ENCODE peak calls at places on chromosomes 3 and 15, in five cellular contexts. A, Q, F, H and U are unnamed samples.

GRCh38 chr15:39623550-39623931 is 42.7 kb downstream of the THBS1 start:
- DNase-seq in Q (no peak), H (no peak), A (no peak), F (no peak), U (no peak)

GRCh38 chr15:27499191-27499590 is 528.2 kb downstream of the GABRG3 start:
- DNase-seq in H (no peak), A (no peak), F (no peak), Q (no peak), U (no peak)

GRCh38 chr15:78201281-78202190 is 32.8 kb downstream of the ACSBG1 start:
- DNase-seq in H (no peak), Q (no peak), F (no peak), A (no peak), U (no peak)

GRCh38 chr3:148223266-148223665 is 474.4 kb upstream of the AGTR1 start:
- DNase-seq in Q (no peak), F (no peak), A (no peak), H (no peak), U (no peak)

GRCh38 chr3:124401841-124402240 is 328.4 kb upstream of the UMPS start:
- DNase-seq in A (no peak), F (no peak), H (no peak), Q (no peak), U (no peak)

GRCh38 chr3:119018690-119019463 is 15.8 kb downstream of the IGSF11 start:
- DNase-seq in H (no peak), F (no peak), Q (no peak), A (no peak), U (no peak)

GRCh38 chr3:158058775-158059174 is 47.4 kb downstream of the SHOX2 start:
- DNase-seq in Q (no peak), F (no peak), A (no peak), H (no peak), U (peak)

GRCh38 chr15:88912500-88912921 is 668 bp downstream of the MFGE8 start:
- DNase-seq in F (peak), H (no peak), A (no peak), Q (no peak), U (no peak)

GRCh38 chr15:31236184-31237041 is 90.2 kb upstream of the KLF13 start:
- DNase-seq in Q (no peak), F (peak), A (peak), H (no peak), U (peak)

GRCh38 chr15:68376447-68377060 is 55.4 kb downstream of the ITGA11 start:
- DNase-seq in H (no peak), Q (no peak), F (no peak), A (peak), U (no peak)

GRCh38 chr3:78823859-78824258 is 943.9 kb downstream of the ROBO1 start:
- DNase-seq in A (no peak), Q (no peak), F (no peak), H (no peak), U (peak)

GRCh38 chr3:180640987-180641386 is 38.3 kb downstream of the CCDC39 start:
- DNase-seq in A (no peak), Q (no peak), H (no peak), F (no peak), U (no peak)

GRCh38 chr15:25176991-25177954 is 222.5 kb downstream of the SNRPN start:
- DNase-seq in F (no peak), A (peak), Q (no peak), H (no peak), U (no peak)

GRCh38 chr15:66007663-66008262 is 138.5 kb downstream of the RAB11A start:
- DNase-seq in Q (no peak), A (no peak), H (no peak), F (no peak), U (peak)

GRCh38 chr3:60594025-60594424 is 657.2 kb downstream of the FHIT start:
- DNase-seq in A (peak), F (no peak), Q (no peak), H (no peak), U (no peak)

GRCh38 chr15:30924353-30924752 is 20.6 kb downstream of the FAN1 start:
- DNase-seq in Q (no peak), A (no peak), H (no peak), F (no peak), U (no peak)

GRCh38 chr15:62952969-62953368 is 89.6 kb upstream of the TPM1 start:
- DNase-seq in A (no peak), Q (no peak), F (no peak), H (no peak), U (no peak)

GRCh38 chr15:51004103-51004536 is 90.6 kb downstream of the TNFAIP8L3 start:
- DNase-seq in H (no peak), F (no peak), Q (no peak), A (no peak), U (peak)

GRCh38 chr15:41965441-41966413 is 6.6 kb downstream of the EHD4 start:
- DNase-seq in H (no peak), A (no peak), F (no peak), Q (no peak), U (no peak)

GRCh38 chr3:53422954-53423708 is 71.3 kb upstream of the CACNA1D start:
- DNase-seq in H (no peak), Q (no peak), A (no peak), F (no peak), U (no peak)

GRCh38 chr15:69665641-69666091 is 213.0 kb downstream of the RPLP1 start:
- DNase-seq in F (no peak), Q (no peak), A (no peak), H (no peak), U (no peak)

GRCh38 chr3:134381836-134382442 is 7.7 kb upstream of the AMOTL2 start:
- DNase-seq in A (peak), F (no peak), H (no peak), Q (no peak), U (peak)

GRCh38 chr3:152938974-152939636 is 104.2 kb downstream of the P2RY1 start:
- DNase-seq in H (no peak), F (no peak), Q (no peak), A (no peak), U (no peak)
- TF ChIP-seq CTCF in H (no peak), F (no peak), Q (no peak), A (no peak), U (peak)

GRCh38 chr3:191197761-191198160 is 1.3 kb upstream of the OSTN start:
- DNase-seq in Q (no peak), H (no peak), A (no peak), F (no peak), U (no peak)

GRCh38 chr3:191192941-191193340 is 6.1 kb upstream of the OSTN start:
- DNase-seq in Q (no peak), A (no peak), H (no peak), F (no peak), U (no peak)

GRCh38 chr3:191198480-191198879 is 561 bp upstream of the OSTN start:
- DNase-seq in A (no peak), F (no peak), Q (no peak), H (no peak), U (no peak)

GRCh38 chr3:191198886-191199285 is at the start of gene OSTN:
- DNase-seq in H (no peak), F (no peak), A (no peak), Q (no peak), U (no peak)
- TF ChIP-seq CTCF in H (no peak), F (no peak), A (no peak), Q (no peak), U (no peak)

DNA sequence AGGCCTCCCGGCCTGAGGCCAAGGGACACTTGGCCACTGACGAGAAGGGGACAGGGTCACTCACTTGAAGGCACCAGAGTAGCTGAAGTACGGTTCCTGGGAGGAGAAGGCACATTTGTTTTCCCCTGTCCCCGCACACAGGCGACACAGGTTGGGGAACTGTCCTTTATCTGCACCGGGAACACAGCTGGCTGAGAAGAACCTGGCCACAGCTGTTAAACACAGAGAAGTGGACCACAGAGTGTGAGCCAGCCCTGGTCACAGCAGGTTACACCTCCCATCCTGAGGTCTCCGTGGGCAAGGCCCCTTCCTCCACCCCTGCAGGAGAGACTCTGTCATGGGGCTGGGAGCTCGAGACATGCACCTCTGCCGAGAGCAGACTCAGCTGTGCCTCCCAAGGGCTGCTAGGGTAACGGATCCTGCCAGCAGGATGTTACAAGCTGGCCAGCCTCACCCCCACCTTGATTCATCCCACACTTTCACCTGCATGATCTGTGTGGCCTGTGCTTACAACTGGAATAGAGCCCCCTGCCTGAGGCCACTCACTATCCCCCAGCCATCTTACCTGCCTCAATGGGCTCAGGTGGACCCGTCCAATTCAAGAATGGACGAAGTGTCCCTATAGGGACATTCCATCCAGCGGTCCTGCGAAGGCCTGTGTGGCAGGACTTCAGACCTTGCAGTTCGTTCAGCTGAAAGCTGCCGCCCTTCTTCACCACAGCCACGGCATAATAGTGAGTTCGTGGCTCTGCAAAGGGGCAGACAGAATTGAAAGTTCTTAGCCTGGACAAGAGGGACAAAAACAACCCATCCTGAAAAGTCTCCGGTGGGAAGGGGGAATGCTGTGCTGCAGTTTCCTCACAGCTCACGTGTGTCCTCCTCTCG is 9.2 kb downstream of the LTF start:
- DNase-seq in H (no peak), A (peak), Q (no peak), F (no peak), U (no peak)
- TF ChIP-seq CTCF in H (no peak), A (no peak), Q (no peak), F (no peak), U (no peak)

GRCh38 chr3:25576836-25577454 is 87.8 kb downstream of the TOP2B start:
- DNase-seq in Q (no peak), H (no peak), F (no peak), A (no peak), U (no peak)
- TF ChIP-seq CTCF in Q (no peak), H (no peak), F (no peak), A (no peak), U (no peak)

GRCh38 chr15:74815121-74815933 is 2.7 kb downstream of the LMAN1L start:
- DNase-seq in Q (no peak), F (no peak), A (no peak), H (no peak), U (peak)

GRCh38 chr15:74816624-74817369 is 4.2 kb downstream of the LMAN1L start:
- DNase-seq in A (no peak), H (no peak), Q (no peak), F (no peak), U (no peak)

GRCh38 chr15:74815961-74816360 is 3.3 kb downstream of the LMAN1L start:
- DNase-seq in Q (no peak), F (no peak), A (no peak), H (no peak), U (no peak)

GRCh38 chr15:74820056-74820455 is 6.4 kb upstream of the CPLX3 start:
- DNase-seq in Q (no peak), A (no peak), H (no peak), F (no peak), U (no peak)

GRCh38 chr15:74817370-74817737 is 4.7 kb downstream of the LMAN1L start:
- DNase-seq in H (no peak), Q (no peak), A (no peak), F (no peak), U (peak)
- TF ChIP-seq CTCF in H (no peak), Q (no peak), A (peak), F (no peak), U (peak)

GRCh38 chr3:9792405-9793160 is at the start of the genes ARPC4 and TADA3:
- DNase-seq in A (peak), H (peak), Q (peak), F (peak), U (peak)
- TF ChIP-seq CTCF in A (no peak), H (no peak), Q (no peak), F (no peak), U (no peak)

GRCh38 chr3:39180546-39181346 is 11.6 kb downstream of the XIRP1 start:
- DNase-seq in Q (peak), F (peak), H (peak), A (peak), U (peak)
- TF ChIP-seq CTCF in Q (no peak), F (no peak), H (no peak), A (peak), U (no peak)